ENCODE peak calls at places on chromosomes 4 and X, in eight cellular contexts. I is iris pigment epithelial cell; N is NCI-H2081; E is AG09309; O is neural crest cell; A is A172; D is RWPE1; L is activated naive CD8-positive, alpha-beta T cell treated with anti-CD3 and anti-CD28 coated beads, Interleukin-2, amount 50 U/mL, for 24 hours. H is an unnamed sample.

GRCh38 chr4:81652069-81652478 is 180.4 kb upstream of the RASGEF1B start:
- DNase-seq in I (no peak), N (no peak), E (no peak), O (no peak), A (no peak), D (no peak), L (no peak), H (no peak)

GRCh38 chr4:40747436-40747835 is 2.3 kb upstream of the NSUN7 start:
- DNase-seq in I (no peak), N (peak; percentile 69), E (no peak), O (no peak), A (no peak), D (no peak), L (no peak), H (no peak)

GRCh38 chrX:39729834-39730670 is 367.7 kb downstream of the BCOR start:
- DNase-seq in I (no peak), N (peak; percentile 28), E (no peak), O (peak; percentile 48), A (peak; percentile 42), D (no peak), L (no peak), H (peak; percentile 21)

GRCh38 chr4:80140237-80140636 is 57.1 kb upstream of the PRDM8 start:
- DNase-seq in I (no peak), N (no peak), E (no peak), O (no peak), A (no peak), D (no peak), L (no peak), H (no peak)

GRCh38 chrX:34879876-34880275 is 62.7 kb upstream of the FAM47B start:
- DNase-seq in I (peak; percentile 20), N (no peak), E (no peak), O (no peak), A (no peak), D (no peak), L (no peak), H (no peak)

GRCh38 chr4:139301821-139302611 is at the start of gene NDUFC1:
- DNase-seq in I (peak; percentile 65), N (peak; percentile 48), E (no peak), O (peak; percentile 42), A (peak; percentile 42), D (peak; percentile 60), L (peak; percentile 62), H (peak; percentile 45)

GRCh38 chr4:16034010-16034829 is 49.6 kb downstream of the PROM1 start:
- DNase-seq in I (peak; percentile 90), N (no peak), E (no peak), O (no peak), A (peak; percentile 36), D (no peak), L (no peak), H (no peak)

GRCh38 chr4:79294064-79294463 is 31.8 kb downstream of the NAA11 start:
- DNase-seq in I (peak; percentile 1), N (no peak), E (no peak), O (no peak), A (no peak), D (no peak), L (no peak), H (no peak)

GRCh38 chr4:113952452-113953029 is 26.9 kb downstream of the ARSJ start:
- DNase-seq in I (peak; percentile 61), N (peak; percentile 25), E (no peak), O (peak; percentile 45), A (peak; percentile 44), D (peak; percentile 35), L (peak; percentile 34), H (peak; percentile 29)

GRCh38 chr4:188911199-188911598 is 772.0 kb downstream of the TRIML1 start:
- DNase-seq in I (no peak), N (no peak), E (no peak), O (no peak), A (peak; percentile 36), D (no peak), L (no peak), H (no peak)

GRCh38 chr4:22552802-22553201 is 36.9 kb upstream of the ADGRA3 start:
- DNase-seq in I (no peak), N (no peak), E (no peak), O (no peak), A (peak; percentile 1), D (no peak), L (no peak), H (no peak)

GRCh38 chr4:1204828-1205591 is 32.6 kb upstream of the SPON2 start:
- DNase-seq in I (no peak), N (no peak), E (no peak), O (no peak), A (no peak), D (no peak), L (no peak), H (peak; percentile 3)